ENCODE peak calls at places on chromosomes 4 and X, in eight cellular contexts. One of them, this sample, is unnamed.

GRCh38 chr4:176920694-176921093 is 128.0 kb upstream of the VEGFC start:
- DNase-seq in mesendoderm: no peak
- DNase-seq in pancreas: no peak
- DNase-seq in stimulated activated CD4-positive, alpha-beta T cell treated with anti-CD3 and anti-CD28 coated beads, Interleukin-4, amount 100 ng/mL, for 1 hour: no peak
- DNase-seq in choroid plexus epithelial cell: peak; percentile 68
- DNase-seq in astrocyte of the spinal cord: peak; percentile 80
- DNase-seq in iris pigment epithelial cell: peak; percentile 88
- DNase-seq in NCI-H460: no peak
- DNase-seq in this sample: no peak

GRCh38 chr4:138158746-138159297 is 83.3 kb downstream of the SLC7A11 start:
- DNase-seq in astrocyte of the spinal cord: peak; percentile 57
- DNase-seq in pancreas: no peak
- DNase-seq in iris pigment epithelial cell: peak; percentile 87
- DNase-seq in stimulated activated CD4-positive, alpha-beta T cell treated with anti-CD3 and anti-CD28 coated beads, Interleukin-4, amount 100 ng/mL, for 1 hour: no peak
- DNase-seq in mesendoderm: peak; percentile 10
- DNase-seq in choroid plexus epithelial cell: peak; percentile 83
- DNase-seq in NCI-H460: no peak
- DNase-seq in this sample: peak; percentile 48

GRCh38 chr4:73701116-73701515 is 39.3 kb upstream of the CXCL8 start:
- DNase-seq in stimulated activated CD4-positive, alpha-beta T cell treated with anti-CD3 and anti-CD28 coated beads, Interleukin-4, amount 100 ng/mL, for 1 hour: no peak
- DNase-seq in iris pigment epithelial cell: no peak
- DNase-seq in mesendoderm: no peak
- DNase-seq in choroid plexus epithelial cell: peak; percentile 58
- DNase-seq in pancreas: no peak
- DNase-seq in NCI-H460: no peak
- DNase-seq in astrocyte of the spinal cord: no peak
- DNase-seq in this sample: no peak

GRCh38 chr4:80911458-80911857 is 119.0 kb upstream of the BMP3 start:
- DNase-seq in pancreas: no peak
- DNase-seq in stimulated activated CD4-positive, alpha-beta T cell treated with anti-CD3 and anti-CD28 coated beads, Interleukin-4, amount 100 ng/mL, for 1 hour: no peak
- DNase-seq in choroid plexus epithelial cell: no peak
- DNase-seq in NCI-H460: no peak
- DNase-seq in mesendoderm: no peak
- DNase-seq in astrocyte of the spinal cord: no peak
- DNase-seq in iris pigment epithelial cell: no peak
- DNase-seq in this sample: no peak

GRCh38 chr4:26150948-26151347 is 169.9 kb upstream of the RBPJ start:
- DNase-seq in astrocyte of the spinal cord: no peak
- DNase-seq in mesendoderm: no peak
- DNase-seq in iris pigment epithelial cell: peak; percentile 51
- DNase-seq in pancreas: no peak
- DNase-seq in NCI-H460: no peak
- DNase-seq in stimulated activated CD4-positive, alpha-beta T cell treated with anti-CD3 and anti-CD28 coated beads, Interleukin-4, amount 100 ng/mL, for 1 hour: peak; percentile 44
- DNase-seq in choroid plexus epithelial cell: no peak
- DNase-seq in this sample: no peak

GRCh38 chrX:108165349-108166111 is 74.0 kb downstream of the ATG4A start:
- DNase-seq in stimulated activated CD4-positive, alpha-beta T cell treated with anti-CD3 and anti-CD28 coated beads, Interleukin-4, amount 100 ng/mL, for 1 hour: no peak
- DNase-seq in astrocyte of the spinal cord: peak; percentile 43
- DNase-seq in iris pigment epithelial cell: peak; percentile 57
- DNase-seq in mesendoderm: peak; percentile 66
- DNase-seq in NCI-H460: peak; percentile 34
- DNase-seq in pancreas: no peak
- DNase-seq in choroid plexus epithelial cell: peak; percentile 72
- DNase-seq in this sample: peak; percentile 61

GRCh38 chrX:42755820-42756219 is 22.1 kb downstream of the PPP1R2C start:
- DNase-seq in mesendoderm: no peak
- DNase-seq in choroid plexus epithelial cell: peak; percentile 52
- DNase-seq in stimulated activated CD4-positive, alpha-beta T cell treated with anti-CD3 and anti-CD28 coated beads, Interleukin-4, amount 100 ng/mL, for 1 hour: no peak
- DNase-seq in pancreas: no peak
- DNase-seq in NCI-H460: no peak
- DNase-seq in iris pigment epithelial cell: peak; percentile 28
- DNase-seq in astrocyte of the spinal cord: peak; percentile 68
- DNase-seq in this sample: no peak

GRCh38 chr4:25065901-25066610 is 35.3 kb upstream of the LGI2 start:
- DNase-seq in mesendoderm: no peak
- DNase-seq in choroid plexus epithelial cell: no peak
- DNase-seq in iris pigment epithelial cell: no peak
- DNase-seq in pancreas: no peak
- DNase-seq in astrocyte of the spinal cord: no peak
- DNase-seq in NCI-H460: no peak
- DNase-seq in stimulated activated CD4-positive, alpha-beta T cell treated with anti-CD3 and anti-CD28 coated beads, Interleukin-4, amount 100 ng/mL, for 1 hour: no peak
- DNase-seq in this sample: no peak

GRCh38 chr4:134470544-134470943 is 269.0 kb upstream of the PABPC4L start:
- DNase-seq in choroid plexus epithelial cell: peak; percentile 28
- DNase-seq in pancreas: no peak
- DNase-seq in stimulated activated CD4-positive, alpha-beta T cell treated with anti-CD3 and anti-CD28 coated beads, Interleukin-4, amount 100 ng/mL, for 1 hour: no peak
- DNase-seq in mesendoderm: peak; percentile 85
- DNase-seq in iris pigment epithelial cell: peak; percentile 1
- DNase-seq in NCI-H460: peak; percentile 11
- DNase-seq in astrocyte of the spinal cord: no peak
- DNase-seq in this sample: peak; percentile 58

GRCh38 chr4:30208731-30209435 is 511.3 kb upstream of the PCDH7 start:
- DNase-seq in NCI-H460: peak; percentile 13
- DNase-seq in choroid plexus epithelial cell: peak; percentile 5
- DNase-seq in stimulated activated CD4-positive, alpha-beta T cell treated with anti-CD3 and anti-CD28 coated beads, Interleukin-4, amount 100 ng/mL, for 1 hour: no peak
- DNase-seq in astrocyte of the spinal cord: peak; percentile 75
- DNase-seq in mesendoderm: peak; percentile 4
- DNase-seq in pancreas: no peak
- DNase-seq in iris pigment epithelial cell: peak; percentile 47
- DNase-seq in this sample: no peak

GRCh38 chr4:178306565-178306964 is 864.3 kb upstream of the AGA start:
- DNase-seq in stimulated activated CD4-positive, alpha-beta T cell treated with anti-CD3 and anti-CD28 coated beads, Interleukin-4, amount 100 ng/mL, for 1 hour: no peak
- DNase-seq in NCI-H460: no peak
- DNase-seq in choroid plexus epithelial cell: no peak
- DNase-seq in astrocyte of the spinal cord: peak; percentile 30
- DNase-seq in pancreas: no peak
- DNase-seq in iris pigment epithelial cell: peak; percentile 6
- DNase-seq in mesendoderm: peak; percentile 14
- DNase-seq in this sample: no peak

GRCh38 chrX:85897376-85898110 is 149.8 kb downstream of the CHM start:
- DNase-seq in stimulated activated CD4-positive, alpha-beta T cell treated with anti-CD3 and anti-CD28 coated beads, Interleukin-4, amount 100 ng/mL, for 1 hour: no peak
- DNase-seq in choroid plexus epithelial cell: no peak
- DNase-seq in astrocyte of the spinal cord: no peak
- DNase-seq in NCI-H460: no peak
- DNase-seq in pancreas: no peak
- DNase-seq in iris pigment epithelial cell: no peak
- DNase-seq in mesendoderm: no peak
- DNase-seq in this sample: no peak

GRCh38 chr4:128528793-128529553 is 241.4 kb upstream of the PGRMC2 start:
- DNase-seq in iris pigment epithelial cell: peak; percentile 100
- DNase-seq in NCI-H460: peak; percentile 83
- DNase-seq in pancreas: no peak
- DNase-seq in astrocyte of the spinal cord: peak; percentile 95
- DNase-seq in choroid plexus epithelial cell: peak; percentile 99
- DNase-seq in stimulated activated CD4-positive, alpha-beta T cell treated with anti-CD3 and anti-CD28 coated beads, Interleukin-4, amount 100 ng/mL, for 1 hour: no peak
- DNase-seq in mesendoderm: peak; percentile 99
- DNase-seq in this sample: no peak

GRCh38 chr4:122827258-122827887 is 742 bp downstream of the FGF2 start:
- DNase-seq in pancreas: peak; percentile 30
- DNase-seq in mesendoderm: peak; percentile 62
- DNase-seq in stimulated activated CD4-positive, alpha-beta T cell treated with anti-CD3 and anti-CD28 coated beads, Interleukin-4, amount 100 ng/mL, for 1 hour: peak; percentile 16
- DNase-seq in NCI-H460: no peak
- DNase-seq in astrocyte of the spinal cord: peak; percentile 50
- DNase-seq in choroid plexus epithelial cell: peak; percentile 39
- DNase-seq in iris pigment epithelial cell: peak; percentile 41
- DNase-seq in this sample: peak; percentile 58

GRCh38 chrX:107736781-107737531 is 38.6 kb downstream of the TSC22D3 start:
- DNase-seq in stimulated activated CD4-positive, alpha-beta T cell treated with anti-CD3 and anti-CD28 coated beads, Interleukin-4, amount 100 ng/mL, for 1 hour: no peak
- DNase-seq in NCI-H460: no peak
- DNase-seq in mesendoderm: peak; percentile 98
- DNase-seq in astrocyte of the spinal cord: peak; percentile 71
- DNase-seq in iris pigment epithelial cell: no peak
- DNase-seq in pancreas: no peak
- DNase-seq in choroid plexus epithelial cell: peak; percentile 64
- DNase-seq in this sample: no peak

GRCh38 chr4:52864816-52865215 is 2.7 kb downstream of the RASL11B start:
- DNase-seq in stimulated activated CD4-positive, alpha-beta T cell treated with anti-CD3 and anti-CD28 coated beads, Interleukin-4, amount 100 ng/mL, for 1 hour: no peak
- DNase-seq in NCI-H460: no peak
- DNase-seq in mesendoderm: no peak
- DNase-seq in pancreas: no peak
- DNase-seq in astrocyte of the spinal cord: peak; percentile 71
- DNase-seq in iris pigment epithelial cell: peak; percentile 42
- DNase-seq in choroid plexus epithelial cell: peak; percentile 53
- DNase-seq in this sample: no peak

GRCh38 chr4:185718578-185719492 is 93.2 kb downstream of the SORBS2 start:
- DNase-seq in mesendoderm: no peak
- DNase-seq in astrocyte of the spinal cord: no peak
- DNase-seq in NCI-H460: no peak
- DNase-seq in pancreas: no peak
- DNase-seq in stimulated activated CD4-positive, alpha-beta T cell treated with anti-CD3 and anti-CD28 coated beads, Interleukin-4, amount 100 ng/mL, for 1 hour: no peak
- DNase-seq in choroid plexus epithelial cell: no peak
- DNase-seq in iris pigment epithelial cell: no peak
- DNase-seq in this sample: no peak

GRCh38 chr4:98399915-98400314 is 138.7 kb downstream of the RAP1GDS1 start:
- DNase-seq in pancreas: no peak
- DNase-seq in NCI-H460: no peak
- DNase-seq in choroid plexus epithelial cell: no peak
- DNase-seq in astrocyte of the spinal cord: no peak
- DNase-seq in stimulated activated CD4-positive, alpha-beta T cell treated with anti-CD3 and anti-CD28 coated beads, Interleukin-4, amount 100 ng/mL, for 1 hour: no peak
- DNase-seq in mesendoderm: no peak
- DNase-seq in iris pigment epithelial cell: no peak
- DNase-seq in this sample: no peak

GRCh38 chr4:67680568-67681222 is 20.3 kb downstream of the UBA6 start:
- DNase-seq in mesendoderm: peak; percentile 22
- DNase-seq in iris pigment epithelial cell: peak; percentile 89
- DNase-seq in pancreas: no peak
- DNase-seq in choroid plexus epithelial cell: peak; percentile 66
- DNase-seq in stimulated activated CD4-positive, alpha-beta T cell treated with anti-CD3 and anti-CD28 coated beads, Interleukin-4, amount 100 ng/mL, for 1 hour: no peak
- DNase-seq in NCI-H460: no peak
- DNase-seq in astrocyte of the spinal cord: peak; percentile 23
- DNase-seq in this sample: no peak

GRCh38 chrX:1555370-1555769 is 18.4 kb upstream of the P2RY8 start:
- DNase-seq in pancreas: no peak
- DNase-seq in choroid plexus epithelial cell: no peak
- DNase-seq in astrocyte of the spinal cord: no peak
- DNase-seq in NCI-H460: no peak
- DNase-seq in stimulated activated CD4-positive, alpha-beta T cell treated with anti-CD3 and anti-CD28 coated beads, Interleukin-4, amount 100 ng/mL, for 1 hour: no peak
- DNase-seq in iris pigment epithelial cell: no peak
- DNase-seq in mesendoderm: no peak
- DNase-seq in this sample: no peak

GRCh38 chrX:28586891-28587635 is at the start of gene IL1RAPL1:
- DNase-seq in choroid plexus epithelial cell: peak; percentile 84
- DNase-seq in astrocyte of the spinal cord: peak; percentile 75
- DNase-seq in mesendoderm: peak; percentile 38
- DNase-seq in pancreas: no peak
- DNase-seq in iris pigment epithelial cell: peak; percentile 77
- DNase-seq in stimulated activated CD4-positive, alpha-beta T cell treated with anti-CD3 and anti-CD28 coated beads, Interleukin-4, amount 100 ng/mL, for 1 hour: no peak
- DNase-seq in NCI-H460: no peak
- DNase-seq in this sample: peak; percentile 57

This sample was measured in OCI-M1.